ENCODE peak calls at places on chromosomes 7 and 10, in six cellular contexts. One of them, this sample, is unnamed.

GRCh38 chr10:7320072-7320471 is 90.8 kb downstream of the SFMBT2 start:
- DNase-seq in AG09319: no peak
- DNase-seq in epithelial cell of esophagus: no peak
- DNase-seq in GF-D8: no peak
- DNase-seq in stimulated activated CD8-positive, alpha-beta memory T cell treated with anti-CD3 and anti-CD28 coated beads, Interleukin-4, amount 100 ng/mL, for 24 hours: no peak
- DNase-seq in posterior cingulate gyrus: no peak
- DNase-seq in this sample: no peak

GRCh38 chr10:118568327-118568848 is 27.1 kb downstream of the PRLHR start:
- DNase-seq in GF-D8: no peak
- DNase-seq in stimulated activated CD8-positive, alpha-beta memory T cell treated with anti-CD3 and anti-CD28 coated beads, Interleukin-4, amount 100 ng/mL, for 24 hours: peak; percentile 13
- DNase-seq in epithelial cell of esophagus: peak; percentile 52
- DNase-seq in posterior cingulate gyrus: no peak
- DNase-seq in AG09319: peak; percentile 34
- DNase-seq in this sample: peak; percentile 79

GRCh38 chr10:44647877-44648542 is 263.1 kb upstream of the CXCL12 start:
- DNase-seq in epithelial cell of esophagus: peak; percentile 18
- DNase-seq in stimulated activated CD8-positive, alpha-beta memory T cell treated with anti-CD3 and anti-CD28 coated beads, Interleukin-4, amount 100 ng/mL, for 24 hours: no peak
- DNase-seq in GF-D8: no peak
- DNase-seq in AG09319: peak; percentile 74
- DNase-seq in posterior cingulate gyrus: no peak
- DNase-seq in this sample: peak; percentile 7

GRCh38 chr7:158525648-158526484 is 61.8 kb downstream of the PTPRN2 start:
- DNase-seq in GF-D8: no peak
- DNase-seq in AG09319: no peak
- DNase-seq in epithelial cell of esophagus: no peak
- DNase-seq in stimulated activated CD8-positive, alpha-beta memory T cell treated with anti-CD3 and anti-CD28 coated beads, Interleukin-4, amount 100 ng/mL, for 24 hours: no peak
- DNase-seq in posterior cingulate gyrus: peak; percentile 66
- DNase-seq in this sample: no peak

GRCh38 chr10:52879181-52879607 is 106.6 kb upstream of the MBL2 start:
- DNase-seq in stimulated activated CD8-positive, alpha-beta memory T cell treated with anti-CD3 and anti-CD28 coated beads, Interleukin-4, amount 100 ng/mL, for 24 hours: no peak
- DNase-seq in GF-D8: no peak
- DNase-seq in posterior cingulate gyrus: no peak
- DNase-seq in epithelial cell of esophagus: peak; percentile 50
- DNase-seq in AG09319: no peak
- DNase-seq in this sample: no peak

GRCh38 chr7:2732388-2732787 is 44.4 kb downstream of the AMZ1 start:
- DNase-seq in posterior cingulate gyrus: no peak
- DNase-seq in AG09319: no peak
- DNase-seq in GF-D8: no peak
- DNase-seq in epithelial cell of esophagus: no peak
- DNase-seq in stimulated activated CD8-positive, alpha-beta memory T cell treated with anti-CD3 and anti-CD28 coated beads, Interleukin-4, amount 100 ng/mL, for 24 hours: no peak
- DNase-seq in this sample: no peak

GRCh38 chr10:11051001-11051324 is 33.3 kb downstream of the CELF2 start:
- DNase-seq in posterior cingulate gyrus: no peak
- DNase-seq in stimulated activated CD8-positive, alpha-beta memory T cell treated with anti-CD3 and anti-CD28 coated beads, Interleukin-4, amount 100 ng/mL, for 24 hours: no peak
- DNase-seq in AG09319: no peak
- DNase-seq in GF-D8: no peak
- DNase-seq in epithelial cell of esophagus: no peak
- DNase-seq in this sample: no peak

GRCh38 chr10:64430690-64431323 is 909.6 kb downstream of the REEP3 start:
- DNase-seq in stimulated activated CD8-positive, alpha-beta memory T cell treated with anti-CD3 and anti-CD28 coated beads, Interleukin-4, amount 100 ng/mL, for 24 hours: no peak
- DNase-seq in epithelial cell of esophagus: peak; percentile 1
- DNase-seq in posterior cingulate gyrus: no peak
- DNase-seq in AG09319: no peak
- DNase-seq in GF-D8: no peak
- DNase-seq in this sample: peak; percentile 64